ENCODE peak calls at places on chromosome 13, in ten cellular contexts. X is AG10803, N is left lung, O is endothelial cell, D is AG09319, P is cardiac fibroblast, S is glutamatergic neuron, J is lower leg skin, R is gastrocnemius medialis, C is ascending aorta. E is an unnamed sample.

GRCh38 chr13:24063281-24063851 is 97.2 kb upstream of the SPATA13 start:
- DNase-seq in N (no peak), X (no peak), D (no peak), O (no peak), S (no peak), P (no peak), C (no peak), J (no peak), R (no peak), E (no peak)

GRCh38 chr13:114263590-114263989 is 17.8 kb upstream of the UPF3A start:
- DNase-seq in D (no peak), C (no peak), O (no peak), P (no peak), X (no peak), R (no peak), N (no peak), S (no peak), J (no peak), E (no peak)

GRCh38 chr13:74867460-74867859 is 614.5 kb downstream of the TBC1D4 start:
- DNase-seq in N (no peak), J (no peak), O (no peak), C (no peak), D (no peak), R (no peak), X (peak; percentile 33), S (no peak), P (peak; percentile 79), E (no peak)

GRCh38 chr13:91539458-91540156 is 141.2 kb downstream of the GPC5 start:
- DNase-seq in O (no peak), X (no peak), P (no peak), S (no peak), N (no peak), J (no peak), D (no peak), C (no peak), R (no peak), E (no peak)

GRCh38 chr13:38686635-38687245 is at the start of gene FREM2:
- DNase-seq in J (no peak), C (no peak), D (no peak), X (no peak), S (peak; percentile 51), P (peak; percentile 4), O (peak; percentile 72), R (peak; percentile 65), N (peak; percentile 80), E (no peak)

GRCh38 chr13:112711528-112712265 is 21.9 kb downstream of the ATP11A start:
- DNase-seq in C (peak; percentile 92), D (peak; percentile 93), S (peak; percentile 60), R (peak; percentile 85), J (peak; percentile 95), O (peak; percentile 61), N (peak; percentile 80), X (peak; percentile 98), P (peak; percentile 86), E (no peak)

GRCh38 chr13:58097831-58098230 is 466.3 kb downstream of the PCDH17 start:
- DNase-seq in S (no peak), D (no peak), J (no peak), P (peak; percentile 11), C (no peak), R (no peak), X (no peak), N (no peak), O (no peak), E (no peak)

GRCh38 chr13:23381877-23382276 is 51.6 kb downstream of the SACS start:
- DNase-seq in J (no peak), R (no peak), O (no peak), D (no peak), S (no peak), N (no peak), X (no peak), C (no peak), P (no peak), E (no peak)

GRCh38 chr13:76379341-76380105 is 506.7 kb downstream of the KCTD12 start:
- DNase-seq in C (no peak), S (no peak), X (no peak), P (peak; percentile 3), R (no peak), J (no peak), D (no peak), N (no peak), O (no peak), E (no peak)

DNA sequence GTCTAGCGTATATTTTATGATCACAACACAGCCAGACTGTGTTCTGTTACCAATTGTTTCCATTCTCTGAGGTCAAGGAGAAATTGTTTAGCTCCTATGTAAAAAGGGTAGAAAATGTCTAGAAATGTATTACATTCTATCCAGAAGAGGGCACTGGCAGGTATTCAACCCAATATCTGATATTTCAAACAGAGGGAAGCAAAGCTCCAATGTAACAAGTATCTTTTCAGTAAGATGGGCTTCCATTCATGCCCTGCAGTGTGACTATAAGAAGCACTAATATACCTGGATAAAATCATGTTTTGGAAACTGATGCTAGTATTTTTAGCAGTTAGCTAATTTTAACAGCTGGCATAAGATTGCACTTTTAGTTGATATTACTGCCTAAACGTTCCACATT is 312.7 kb downstream of the FGF14 start:
- DNase-seq in C (no peak), R (no peak), O (no peak), S (no peak), X (peak; percentile 3), N (no peak), D (no peak), P (peak; percentile 10), J (no peak), E (no peak)
- TF ChIP-seq CTCF in C (peak; percentile 15), R (no peak), O (no peak), S (no peak), X (peak; percentile 15), N (no peak), D (no peak), P (peak; percentile 7), J (no peak), E (peak; percentile 39)

DNA sequence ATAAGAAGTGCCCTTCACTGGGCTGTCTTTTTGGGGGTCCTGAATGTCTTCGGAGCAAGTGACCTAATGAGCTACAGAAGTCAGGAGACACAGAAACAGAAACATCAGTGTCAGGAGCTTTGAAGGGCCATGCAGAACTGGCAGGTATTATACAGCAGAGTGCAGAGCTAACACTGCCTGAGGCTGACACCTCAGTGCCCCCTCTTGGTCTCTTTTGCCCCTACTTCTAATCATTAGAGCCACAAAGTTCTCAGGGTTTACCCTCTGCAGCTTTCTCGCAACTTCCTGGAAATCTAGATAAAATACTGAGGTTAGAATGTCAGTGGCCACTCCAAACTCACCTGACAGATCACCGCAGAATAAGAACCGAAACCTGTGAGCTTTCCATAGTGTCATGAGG is 172.7 kb downstream of the B3GLCT start:
- DNase-seq in N (no peak), R (no peak), J (no peak), D (no peak), X (no peak), P (no peak), S (no peak), O (no peak), C (no peak), E (no peak)
- TF ChIP-seq CTCF in N (no peak), R (no peak), J (no peak), D (no peak), X (no peak), P (no peak), S (no peak), O (no peak), C (no peak), E (no peak)

GRCh38 chr13:93476175-93476574 is 249.6 kb downstream of the GPC6 start:
- DNase-seq in S (no peak), X (peak; percentile 80), J (no peak), C (no peak), O (no peak), P (peak; percentile 25), R (no peak), N (no peak), D (peak; percentile 2), E (no peak)
- TF ChIP-seq CTCF in S (no peak), X (no peak), J (no peak), C (no peak), O (no peak), P (no peak), R (no peak), N (no peak), D (no peak), E (no peak)

GRCh38 chr13:40562975-40563349 is 103.5 kb downstream of the FOXO1 start:
- DNase-seq in O (no peak), C (no peak), R (no peak), N (peak; percentile 82), P (no peak), D (no peak), S (no peak), X (no peak), J (no peak), E (no peak)

GRCh38 chr13:40566811-40567210 is 99.6 kb downstream of the FOXO1 start:
- DNase-seq in J (no peak), C (no peak), D (no peak), N (no peak), X (no peak), R (no peak), S (no peak), P (no peak), O (no peak), E (no peak)

GRCh38 chr13:40565282-40566148 is 100.9 kb downstream of the FOXO1 start:
- DNase-seq in N (no peak), S (no peak), C (no peak), O (no peak), R (no peak), J (no peak), P (no peak), X (no peak), D (no peak), E (no peak)

GRCh38 chr13:40563350-40564125 is 102.9 kb downstream of the FOXO1 start:
- DNase-seq in R (peak; percentile 82), S (no peak), J (no peak), O (no peak), C (no peak), D (no peak), N (no peak), X (no peak), P (peak; percentile 47), E (no peak)

GRCh38 chr13:40564342-40564997 is 102.0 kb downstream of the FOXO1 start:
- DNase-seq in J (no peak), C (no peak), S (no peak), R (no peak), X (no peak), O (no peak), N (no peak), P (no peak), D (no peak), E (no peak)
- TF ChIP-seq CTCF in J (no peak), C (no peak), S (no peak), R (peak; percentile 40), X (no peak), O (no peak), N (no peak), P (peak; percentile 36), D (no peak), E (no peak)

GRCh38 chr13:98794498-98794897 is 42.0 kb upstream of the SLC15A1 start:
- DNase-seq in X (no peak), N (no peak), C (no peak), S (no peak), D (no peak), P (no peak), J (peak; percentile 46), O (no peak), R (no peak), E (peak; percentile 66)
- TF ChIP-seq CTCF in X (no peak), N (no peak), C (no peak), S (no peak), D (no peak), P (no peak), J (no peak), O (no peak), R (no peak), E (peak; percentile 15)

GRCh38 chr13:43195551-43195950 is 172.2 kb downstream of the DNAJC15 start:
- DNase-seq in J (no peak), D (no peak), P (no peak), N (no peak), C (no peak), R (no peak), X (no peak), S (no peak), O (no peak), E (no peak)
- TF ChIP-seq CTCF in J (no peak), D (no peak), P (peak; percentile 21), N (no peak), C (no peak), R (no peak), X (no peak), S (no peak), O (no peak), E (no peak)

E was measured in osteocyte.